ENCODE peak calls at places on chromosomes 11 and 22, in five cellular contexts. U, N, D, E and I are unnamed samples. For H3K9me3, the result is how much of the 10 kb centered on the place peaks cover.

GRCh38 chr22:24503137-24503850 is 8.2 kb downstream of the UPB1 start:
- ATAC-seq in U (peak), D (peak), E (peak), N (peak), I (peak)

GRCh38 chr11:112082729-112083128 is 3.8 kb downstream of the TIMM8B start:
- ATAC-seq in D (no peak), N (no peak), E (no peak), U (no peak), I (no peak)

GRCh38 chr11:102244681-102245409 is 72.4 kb upstream of the BIRC3 start:
- ATAC-seq in U (no peak), E (no peak), D (no peak), N (no peak), I (no peak)

GRCh38 chr11:10752061-10752460 is 1.0 kb downstream of the CTR9 start:
- ATAC-seq in D (no peak), N (peak), U (no peak), E (no peak), I (no peak)

GRCh38 chr11:120612363-120613263 is 101.1 kb downstream of the GRIK4 start:
- ATAC-seq in D (no peak), N (peak), U (no peak), E (peak), I (no peak)

GRCh38 chr11:1303196-1303821 is 6.1 kb downstream of the TOLLIP start:
- ATAC-seq in U (no peak), N (no peak), D (no peak), E (no peak), I (no peak)

GRCh38 chr11:82927264-82927880 is 25.8 kb downstream of the DDIAS start:
- ATAC-seq in E (no peak), U (peak), N (peak), D (peak), I (peak)

GRCh38 chr22:25159028-25159427 is 40.6 kb upstream of the CRYBB3 start:
- ATAC-seq in D (no peak), E (no peak), N (no peak), U (no peak), I (no peak)

GRCh38 chr11:62461740-62462522 is 43.1 kb downstream of the SCGB1A1 start:
- ATAC-seq in U (peak), N (no peak), D (no peak), E (no peak), I (no peak)

GRCh38 chr22:39183991-39184585 is 31.6 kb upstream of the CBX7 start:
- ATAC-seq in D (no peak), U (no peak), E (no peak), N (no peak), I (no peak)

GRCh38 chr11:126475627-126475991 is 120.1 kb downstream of the ST3GAL4 start:
- ATAC-seq in N (no peak), U (no peak), D (no peak), E (no peak), I (no peak)

GRCh38 chr11:59792507-59792906 is 18.1 kb downstream of the MRPL16 start:
- ATAC-seq in D (no peak), U (peak), E (no peak), N (no peak), I (no peak)

GRCh38 chr22:22099194-22099486 is 116.6 kb upstream of the TOP3B start:
- ATAC-seq in D (no peak), N (peak), E (no peak), U (no peak), I (no peak)

GRCh38 chr22:28904211-28904808 is 20.9 kb downstream of the ZNRF3 start:
- ATAC-seq in D (no peak), U (peak), N (no peak), E (peak), I (no peak)

GRCh38 chr22:43851979-43852307 is 10.4 kb downstream of the SULT4A1 start:
- ATAC-seq in E (no peak), D (no peak), N (no peak), U (no peak), I (no peak)

DNA sequence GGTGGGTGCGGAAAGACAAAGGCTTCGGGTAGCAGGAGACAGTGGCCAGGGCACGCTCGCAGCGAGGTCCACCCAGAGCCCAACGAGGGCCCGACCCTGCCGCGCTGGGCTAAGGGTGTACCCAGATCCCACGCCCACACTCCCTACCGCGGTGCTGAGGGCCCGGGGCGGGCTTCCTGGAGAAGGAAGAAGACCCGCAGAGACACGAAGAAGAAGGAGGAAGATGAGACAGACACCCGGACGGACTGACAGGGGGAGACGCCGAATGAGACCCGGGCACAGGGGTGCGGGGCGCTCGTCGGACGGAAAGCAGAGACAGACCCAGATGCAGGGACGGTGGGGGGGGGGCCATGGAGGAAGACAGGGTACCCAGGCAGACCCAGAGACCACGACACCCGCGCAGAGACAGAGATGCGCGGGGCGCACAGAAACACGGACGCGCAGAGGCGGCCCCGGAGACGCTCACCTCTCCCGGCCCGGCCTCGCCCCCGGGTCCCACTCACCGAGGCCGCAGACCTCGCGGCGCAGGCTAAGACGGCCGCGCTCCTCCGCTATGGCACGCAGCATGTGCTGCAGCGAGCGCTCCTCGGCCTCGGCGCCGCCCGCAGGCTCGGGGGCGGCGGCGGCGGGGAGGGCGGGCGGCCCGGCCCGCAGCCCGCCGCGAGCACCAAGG is 421 bp downstream of the KIAA0930 start:
- ATAC-seq in U (peak), D (peak), E (peak), N (peak), I (peak)
- H3K27ac ChIP-seq in U (peak), D (no peak), E (no peak), N (peak), I (no peak)

DNA sequence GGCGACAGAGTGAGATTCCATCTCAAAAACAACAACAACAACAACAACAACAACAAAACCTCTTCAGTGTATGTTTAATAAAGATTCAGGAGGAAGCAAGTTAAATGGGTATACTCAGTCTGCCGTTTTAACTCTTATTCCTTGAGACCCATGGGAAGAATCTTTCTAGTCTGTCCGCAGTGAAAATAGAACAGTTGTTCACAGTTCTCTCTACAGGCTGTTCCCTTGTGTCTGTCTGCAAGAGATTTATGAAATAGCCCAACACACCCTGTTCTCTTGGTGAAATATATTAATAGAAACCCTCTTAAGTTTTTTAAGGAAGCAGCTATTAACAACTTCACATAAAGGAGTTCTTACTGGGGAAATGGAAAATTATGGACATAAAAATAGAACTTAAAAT is 682.2 kb upstream of the RAG2 start:
- ATAC-seq in D (no peak), N (no peak), E (no peak), U (no peak), I (no peak)
- H3K9me3 ChIP-seq in D (under half), N (under half), E (under half), U (under half), I (under half)

GRCh38 chr22:50068096-50068495 is 10.0 kb upstream of the TTLL8 start:
- ATAC-seq in E (no peak), N (no peak), D (no peak), U (no peak), I (no peak)
- H3K27ac ChIP-seq in E (no peak), N (no peak), D (no peak), U (no peak), I (no peak)

GRCh38 chr11:90704510-90704909 is 481.7 kb upstream of the CHORDC1 start:
- ATAC-seq in N (no peak), D (no peak), U (no peak), E (no peak), I (no peak)

GRCh38 chr11:90698238-90698637 is 475.4 kb upstream of the CHORDC1 start:
- ATAC-seq in N (no peak), E (no peak), D (no peak), U (no peak), I (no peak)

GRCh38 chr11:90705661-90706060 is 482.8 kb upstream of the CHORDC1 start:
- ATAC-seq in D (no peak), N (no peak), E (no peak), U (no peak), I (no peak)

DNA sequence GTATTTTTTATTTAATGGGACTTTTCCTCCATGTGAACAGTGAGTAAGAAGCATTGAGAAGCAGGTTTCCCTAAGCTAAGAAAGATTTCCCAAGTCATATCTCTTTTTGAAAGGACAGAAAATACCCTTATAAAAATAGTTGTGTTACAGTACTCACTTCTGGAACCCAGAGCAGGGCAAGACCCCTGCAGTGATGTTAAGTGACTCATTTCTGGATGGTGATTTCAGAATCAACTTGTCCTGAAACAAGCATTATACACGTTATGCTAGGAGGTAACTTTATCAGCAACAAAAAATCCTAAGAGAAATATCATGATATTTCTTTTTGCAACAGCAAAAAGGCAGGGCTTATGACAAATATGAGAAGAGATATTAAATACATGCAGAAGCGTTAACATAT is 478.2 kb upstream of the CHORDC1 start:
- ATAC-seq in N (peak), E (no peak), D (no peak), U (no peak), I (no peak)
- H3K9me3 ChIP-seq in N (under half), E (under half), D (under half), U (under half), I (under half)

DNA sequence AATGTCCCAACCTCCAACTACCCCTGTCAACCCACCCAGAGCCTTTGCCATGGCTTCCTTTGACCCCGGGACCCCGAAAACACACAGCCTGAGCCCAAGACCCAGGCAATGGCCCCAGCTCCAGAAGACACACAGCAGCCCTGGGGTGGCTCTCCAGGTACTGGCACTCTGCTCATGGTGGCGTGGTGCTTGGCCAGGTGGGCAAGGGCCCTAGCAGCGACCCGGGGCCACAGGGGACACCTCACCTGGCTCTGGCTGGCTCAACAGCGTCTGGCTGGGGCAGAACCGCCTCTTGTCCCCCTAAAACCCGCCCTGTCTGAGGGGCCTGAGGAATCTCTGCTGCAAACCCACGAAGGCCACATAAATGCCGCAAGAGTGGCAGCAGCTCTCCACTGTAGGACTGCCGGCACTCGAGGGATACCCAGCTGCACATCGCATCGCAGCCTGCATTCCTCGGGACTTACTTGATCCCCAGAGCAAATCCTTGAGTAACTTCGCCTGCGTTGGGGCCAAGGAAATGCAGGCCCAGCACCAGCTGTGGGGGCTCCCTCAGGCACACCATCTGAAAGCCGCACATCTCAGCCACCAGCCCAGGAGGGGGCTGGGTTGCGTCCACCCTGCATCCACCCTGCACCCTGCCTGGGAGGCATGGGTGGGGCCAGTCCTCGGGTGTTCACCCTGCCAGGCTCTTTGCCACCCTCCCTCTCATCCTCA is 23.1 kb upstream of the GNB1L start:
- ATAC-seq in N (no peak), D (no peak), U (no peak), E (no peak), I (no peak)
- H3K27ac ChIP-seq in N (no peak), D (no peak), U (no peak), E (no peak), I (no peak)

GRCh38 chr22:18978506-18978905 is 42.4 kb upstream of the PRODH start:
- ATAC-seq in E (no peak), N (no peak), D (no peak), U (no peak), I (no peak)
- H3K9me3 ChIP-seq in E (under half), N (under half), D (under half), U (under half), I (under half)

GRCh38 chr11:46664612-46665011 is 35.8 kb downstream of the ARHGAP1 start:
- ATAC-seq in D (no peak), E (no peak), U (no peak), N (no peak), I (no peak)
- H3K27ac ChIP-seq in D (no peak), E (no peak), U (no peak), N (no peak), I (peak)

DNA sequence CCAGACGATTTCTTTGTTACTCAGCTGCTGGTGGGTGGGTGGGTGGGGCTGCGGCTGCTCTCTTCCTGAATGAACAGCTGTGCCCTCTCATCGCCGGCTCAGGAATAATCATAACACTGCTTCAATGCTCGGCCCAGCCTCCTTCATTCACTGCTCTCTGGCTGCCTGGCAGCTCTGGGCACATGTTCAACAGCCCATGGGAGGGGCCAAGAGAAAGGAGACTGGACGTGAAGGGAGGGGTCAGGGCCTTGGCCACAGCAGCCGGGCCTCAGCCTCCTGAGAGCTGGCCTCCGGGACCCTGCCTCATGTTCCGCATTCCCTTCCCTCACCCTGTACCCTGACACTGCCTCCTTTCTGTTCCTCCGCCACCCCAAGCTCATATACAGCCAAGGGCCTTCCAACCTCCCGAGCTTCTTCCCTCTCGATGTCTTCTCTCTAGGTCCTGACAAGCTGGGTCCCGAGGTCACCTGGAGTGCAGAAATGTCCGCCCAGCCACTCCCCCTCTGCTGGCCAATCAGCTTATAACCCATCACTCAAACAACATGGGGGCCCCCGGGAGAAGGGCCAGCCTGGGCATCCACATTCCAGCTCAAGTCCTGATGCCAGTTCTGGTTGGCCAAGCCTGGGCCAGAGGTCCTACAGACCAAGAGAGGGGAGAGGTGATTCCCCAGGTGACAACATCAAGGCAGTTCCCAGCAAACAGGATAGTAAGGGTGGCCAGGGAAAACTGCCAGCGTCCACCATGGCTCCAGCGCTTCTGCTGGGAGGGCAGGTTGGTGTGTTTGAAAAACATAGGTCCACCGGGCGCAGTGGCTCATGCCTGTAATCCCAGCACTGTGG is 3.2 kb upstream of the CSDC2 start:
- ATAC-seq in N (no peak), D (no peak), E (peak), U (peak), I (peak)
- H3K9me3 ChIP-seq in N (under half), D (under half), E (under half), U (under half), I (under half)

GRCh38 chr22:36285017-36285416 is 32.1 kb downstream of the APOL1 start:
- ATAC-seq in E (no peak), U (no peak), N (no peak), D (no peak), I (no peak)
- H3K27ac ChIP-seq in E (peak), U (peak), N (no peak), D (no peak), I (peak)

GRCh38 chr22:49104434-49104833 is 723.2 kb downstream of the BRD1 start:
- ATAC-seq in D (no peak), N (no peak), E (no peak), U (no peak), I (no peak)
- H3K9me3 ChIP-seq in D (under half), N (under half), E (under half), U (under half), I (under half)